ENCODE peak calls at places on chromosome 11, in four cellular contexts. L is mucosa of descending colon; P is CD4-positive, CD25-positive, alpha-beta regulatory T cell; M is endodermal cell. T is an unnamed sample.

GRCh38 chr11:2135648-2136201 is 3.5 kb downstream of the IGF2 start:
- DNase-seq in L (peak; percentile 25), P (no peak), M (no peak), T (no peak)

GRCh38 chr11:134074346-134074745 is 5.5 kb downstream of the JAM3 start:
- DNase-seq in L (no peak), P (no peak), M (no peak), T (no peak)

GRCh38 chr11:117538256-117538655 is 210.6 kb downstream of the CEP164 start:
- DNase-seq in L (peak; percentile 38), P (no peak), M (no peak), T (no peak)

GRCh38 chr11:15223318-15223717 is 108.6 kb downstream of the INSC start:
- DNase-seq in L (no peak), P (no peak), M (no peak), T (no peak)

GRCh38 chr11:72010529-72011233 is 12.0 kb downstream of the IL18BP start:
- DNase-seq in L (no peak), P (no peak), M (no peak), T (no peak)

GRCh38 chr11:65593518-65594414 is 1.8 kb downstream of the KCNK7 start:
- DNase-seq in L (no peak), P (peak; percentile 49), M (peak; percentile 86), T (peak; percentile 75)

GRCh38 chr11:47918882-47919495 is 61.4 kb upstream of the PTPRJ start:
- DNase-seq in L (no peak), P (no peak), M (no peak), T (peak; percentile 13)

GRCh38 chr11:12077535-12078280 is 32.7 kb upstream of the MICAL2 start:
- DNase-seq in L (no peak), P (no peak), M (no peak), T (no peak)

GRCh38 chr11:17734418-17734911 is at the start of gene KCNC1:
- DNase-seq in L (no peak), P (no peak), M (peak; percentile 77), T (peak; percentile 82)

GRCh38 chr11:84234462-84235202 is 948.5 kb upstream of the CCDC90B start:
- DNase-seq in L (no peak), P (no peak), M (peak; percentile 60), T (no peak)

GRCh38 chr11:117874253-117874909 is 2.1 kb downstream of the FXYD6 start:
- DNase-seq in L (no peak), P (no peak), M (peak; percentile 86), T (no peak)

GRCh38 chr11:101129203-101129943 is at the start of gene PGR:
- DNase-seq in L (no peak), P (no peak), M (peak; percentile 72), T (peak; percentile 86)

GRCh38 chr11:8243458-8243857 is 20.2 kb downstream of the LMO1 start:
- DNase-seq in L (no peak), P (no peak), M (no peak), T (no peak)
- H3K4me1 ChIP-seq in L (no peaks in the 10 kb centered on the region), P (no peaks in the 10 kb centered on the region), M (peaks cover 7% of the 10 kb centered on the region), T (no peaks in the 10 kb centered on the region)

DNA sequence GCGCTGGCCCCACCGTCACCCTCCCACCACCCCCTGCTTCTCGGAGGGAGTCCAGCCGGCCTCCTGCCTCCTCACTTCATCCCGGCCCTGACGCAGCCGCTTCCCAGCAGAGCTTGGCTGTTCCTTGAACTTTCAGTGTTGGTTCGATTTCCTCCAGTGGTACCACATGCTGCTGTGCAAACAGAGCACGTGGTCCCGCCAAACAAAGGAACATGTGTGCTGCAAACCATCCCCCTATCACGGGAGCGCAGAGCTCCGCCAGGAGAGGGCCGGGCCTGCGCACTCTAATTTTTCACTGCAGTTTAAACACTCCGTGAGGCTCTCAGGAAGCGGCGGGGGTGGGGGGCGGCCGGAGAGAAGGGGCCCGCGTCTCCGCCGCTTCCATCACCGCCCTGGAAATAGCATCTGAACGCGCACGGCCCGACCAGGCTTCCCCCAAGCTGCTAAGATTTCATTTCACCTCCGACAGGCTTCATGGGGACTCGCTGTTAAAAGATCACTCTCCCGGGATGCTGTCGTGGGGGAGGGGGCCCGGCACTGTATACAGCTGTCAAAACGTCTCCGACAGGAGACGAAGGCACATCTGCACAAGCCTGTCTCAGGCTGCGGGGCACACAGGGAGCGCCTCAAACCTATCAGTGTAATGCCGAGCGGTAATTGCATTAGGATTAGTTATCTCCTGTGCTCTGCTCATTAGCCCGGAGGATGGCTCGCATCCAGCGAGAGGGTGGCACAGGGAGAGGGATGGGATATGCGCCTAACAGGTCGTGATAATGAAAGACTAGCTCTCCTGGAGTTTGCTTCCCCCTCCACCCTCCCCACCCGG is 269.9 kb upstream of the SORL1-AS1 start:
- DNase-seq in L (peak; percentile 64), P (no peak), M (peak; percentile 92), T (peak; percentile 89)
- H3K4me3 ChIP-seq in L (no peak overlapping the region), P (no peak overlapping the region), M (peak overlapping the region; percentile 46), T (peak overlapping the region; percentile 72)

GRCh38 chr11:128563942-128564641 is 23.3 kb downstream of the ETS1 start:
- DNase-seq in L (no peak), P (no peak), M (peak; percentile 63), T (no peak)
- H3K4me1 ChIP-seq in L (peaks cover 14% of the 10 kb centered on the region), P (peaks cover 11% of the 10 kb centered on the region), M (peaks cover 12% of the 10 kb centered on the region), T (no peaks in the 10 kb centered on the region)

DNA sequence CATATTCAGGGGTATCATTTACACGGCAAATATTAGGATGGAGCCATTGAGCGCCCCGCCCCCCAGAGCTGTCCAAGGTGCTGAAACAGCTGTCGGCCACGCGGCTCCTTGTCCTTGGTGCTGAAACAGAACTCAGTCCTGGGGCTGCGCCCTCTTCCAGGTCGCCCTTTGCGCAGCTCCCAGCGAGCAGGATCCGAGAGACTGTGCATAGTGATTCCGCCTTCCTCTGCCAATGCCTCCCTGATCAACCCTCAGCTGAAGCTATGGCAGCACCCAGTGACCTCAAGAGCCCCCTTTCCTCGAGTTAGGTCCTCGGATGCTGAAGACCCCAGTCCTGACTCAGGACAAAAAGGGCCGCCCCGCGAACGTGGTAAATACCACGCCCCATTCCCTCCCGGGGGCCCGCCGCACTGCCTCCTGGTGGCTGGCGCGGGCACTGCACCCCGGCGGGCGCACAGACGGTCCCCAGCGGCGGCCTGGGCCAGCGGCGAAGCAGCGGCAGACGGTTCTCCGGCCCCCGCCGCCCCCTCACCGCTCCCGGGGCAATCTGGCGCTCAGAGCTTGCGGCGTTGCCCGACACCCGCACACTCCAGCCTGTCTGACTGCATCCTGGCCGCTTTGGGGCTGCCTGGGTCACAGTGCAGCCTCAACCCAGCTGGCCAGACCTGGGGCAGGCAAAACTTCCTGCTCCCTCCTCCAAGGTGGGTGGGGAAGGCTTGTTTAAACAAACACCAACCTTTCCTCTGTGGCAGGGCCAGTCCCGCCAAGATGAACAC is 13.4 kb downstream of the SYT7 start:
- DNase-seq in L (peak; percentile 74), P (peak; percentile 62), M (peak; percentile 97), T (peak; percentile 91)
- H3K4me3 ChIP-seq in L (no peak overlapping the region), P (no peak overlapping the region), M (peak overlapping the region; percentile 71), T (no peak overlapping the region)

GRCh38 chr11:111976119-111976518 is 39.0 kb downstream of the DIXDC1 start:
- DNase-seq in L (no peak), P (no peak), M (no peak), T (no peak)

GRCh38 chr11:111976614-111977140 is 39.5 kb downstream of the DIXDC1 start:
- DNase-seq in L (no peak), P (no peak), M (no peak), T (peak; percentile 59)

GRCh38 chr11:111977141-111978027 is 40.2 kb downstream of the DIXDC1 start:
- DNase-seq in L (peak; percentile 75), P (peak; percentile 18), M (peak; percentile 85), T (peak; percentile 94)

GRCh38 chr11:111980062-111980461 is 42.9 kb downstream of the DIXDC1 start:
- DNase-seq in L (no peak), P (no peak), M (no peak), T (no peak)

GRCh38 chr11:111978028-111978771 is 41.1 kb downstream of the DIXDC1 start:
- DNase-seq in L (no peak), P (no peak), M (peak; percentile 92), T (peak; percentile 74)
- H3K4me1 ChIP-seq in L (peaks cover 16% of the 10 kb centered on the region), P (peaks cover 8% of the 10 kb centered on the region), M (peaks cover 10% of the 10 kb centered on the region), T (peaks cover 4% of the 10 kb centered on the region)

T was measured in aorta.